ENCODE peak calls at places on chromosomes 7 and 10, in nine cellular contexts. L is gastrocnemius medialis; U is CD4-positive, alpha-beta memory T cell; G is stimulated activated CD8-positive, alpha-beta memory T cell treated with anti-CD3 and anti-CD28 coated beads, Interleukin-4, amount 100 ng/mL, for 48 hours; E is posterior cingulate gyrus; F is kidney; R is HuH-7; O is Caki2; M is left ventricle myocardium inferior. B is an unnamed sample.

GRCh38 chr10:70617798-70618568 is 15.4 kb upstream of the PRF1 start:
- DNase-seq in E (no peak), U (no peak), L (no peak), G (peak), R (no peak), M (no peak), O (no peak), F (no peak), B (no peak)

GRCh38 chr7:70154521-70155180 is 556.4 kb downstream of the AUTS2 start:
- DNase-seq in E (no peak), M (no peak), O (no peak), G (no peak), R (no peak), L (no peak), U (no peak), F (no peak), B (no peak)

GRCh38 chr10:61100882-61101281 is 156.9 kb upstream of the RHOBTB1 start:
- DNase-seq in E (no peak), O (no peak), G (no peak), L (no peak), M (no peak), U (no peak), R (no peak), F (peak), B (no peak)

GRCh38 chr7:124208173-124208572 is 175.3 kb upstream of the TMEM229A start:
- DNase-seq in R (no peak), E (no peak), F (no peak), G (no peak), U (no peak), O (no peak), M (no peak), L (no peak), B (no peak)

GRCh38 chr10:118035358-118036031 is 11.2 kb downstream of the RAB11FIP2 start:
- DNase-seq in G (no peak), R (no peak), O (no peak), L (no peak), E (no peak), M (no peak), F (no peak), U (peak), B (no peak)

GRCh38 chr10:56329961-56330360 is 31.1 kb downstream of the ZWINT start:
- DNase-seq in G (no peak), M (no peak), L (no peak), E (no peak), F (no peak), O (no peak), U (no peak), R (no peak), B (no peak)

GRCh38 chr7:74105992-74106391 is 22.4 kb downstream of the LIMK1 start:
- DNase-seq in E (no peak), L (no peak), R (no peak), F (no peak), G (no peak), M (no peak), U (no peak), O (no peak), B (no peak)

GRCh38 chr7:96532428-96532922 is 177.2 kb downstream of the SEM1 start:
- DNase-seq in R (no peak), G (no peak), L (no peak), O (no peak), U (no peak), F (no peak), E (no peak), M (no peak), B (no peak)

GRCh38 chr10:1372212-1372611 is 316.0 kb downstream of the WDR37 start:
- DNase-seq in E (no peak), L (no peak), F (no peak), O (no peak), U (no peak), M (no peak), R (no peak), G (peak), B (no peak)

GRCh38 chr7:155860840-155861479 is 48.7 kb upstream of the SHH start:
- DNase-seq in O (peak), R (no peak), M (no peak), U (no peak), G (no peak), E (no peak), F (peak), L (no peak), B (no peak)

GRCh38 chr7:144118341-144118740 is 4.6 kb upstream of the OR2A14 start:
- DNase-seq in R (no peak), L (no peak), U (no peak), O (no peak), G (no peak), F (no peak), E (no peak), M (no peak), B (no peak)

GRCh38 chr7:90298145-90299038 is 22.7 kb downstream of the FAM237B start:
- DNase-seq in L (no peak), F (no peak), U (peak), R (no peak), E (no peak), M (no peak), O (peak), G (no peak), B (no peak)

GRCh38 chr7:107167483-107168232 is 1.1 kb upstream of the HBP1 start:
- DNase-seq in F (no peak), L (no peak), G (peak), E (no peak), U (no peak), M (peak), R (peak), O (peak), B (no peak)

B was measured in dorsolateral prefrontal cortex.